ENCODE peak calls at places on chromosomes 7 and 10, in eight cellular contexts. C is lower lobe of right lung, S is dorsolateral prefrontal cortex, W is right lobe of liver, K is mammary epithelial cell, Z is tibial artery, N is PC-9, T is spleen. M is an unnamed sample.

GRCh38 chr7:138575897-138576428 is 115.9 kb downstream of the TRIM24 start:
- DNase-seq in W (no peak), C (no peak), T (no peak), Z (no peak), N (no peak), S (no peak), K (no peak), M (no peak)

GRCh38 chr7:100483101-100483727 is 513 bp upstream of the NYAP1 start:
- DNase-seq in K (no peak), Z (no peak), W (peak; percentile 73), N (peak; percentile 39), S (no peak), C (peak; percentile 81), T (peak; percentile 95), M (no peak)

GRCh38 chr7:74417419-74417971 is 36.2 kb upstream of the GTF2IRD1 start:
- DNase-seq in T (peak; percentile 87), Z (peak; percentile 44), W (peak; percentile 62), S (peak; percentile 61), K (peak; percentile 33), C (peak; percentile 73), N (peak; percentile 44), M (no peak)

GRCh38 chr7:124276005-124276606 is 243.2 kb upstream of the TMEM229A start:
- DNase-seq in C (no peak), T (no peak), S (no peak), K (peak; percentile 14), N (no peak), W (no peak), Z (no peak), M (no peak)

GRCh38 chr7:104836976-104837375 is 177.0 kb upstream of the KMT2E start:
- DNase-seq in W (no peak), K (no peak), T (no peak), N (no peak), Z (no peak), C (no peak), S (no peak), M (no peak)

GRCh38 chr10:102509387-102509786 is 5.6 kb downstream of the SUFU start:
- DNase-seq in W (no peak), K (peak; percentile 45), N (peak; percentile 91), C (no peak), S (no peak), T (no peak), Z (no peak), M (peak; percentile 27)

GRCh38 chr10:28677889-28678686 is 767 bp downstream of the BAMBI start:
- DNase-seq in T (peak; percentile 88), Z (peak; percentile 23), N (no peak), K (peak; percentile 61), C (peak; percentile 68), S (no peak), W (peak; percentile 48), M (no peak)

GRCh38 chr7:107754642-107755041 is 10.7 kb downstream of the CBLL1 start:
- DNase-seq in K (no peak), Z (no peak), C (no peak), S (no peak), W (no peak), N (no peak), T (no peak), M (no peak)

GRCh38 chr7:90846171-90846570 is 250.1 kb downstream of the CDK14 start:
- DNase-seq in T (no peak), K (no peak), Z (no peak), C (no peak), S (no peak), N (no peak), W (no peak), M (no peak)

GRCh38 chr10:128111686-128112085 is 14.5 kb downstream of the MKI67 start:
- DNase-seq in K (no peak), Z (no peak), T (no peak), S (no peak), C (no peak), N (no peak), W (no peak), M (no peak)
- H3K4me3 ChIP-seq in K (no peak overlapping the region), Z (no peak overlapping the region), T (no peak overlapping the region), S (no peak overlapping the region), C (no peak overlapping the region), N (no peak overlapping the region), W (no peak overlapping the region), M (no peak overlapping the region)

DNA sequence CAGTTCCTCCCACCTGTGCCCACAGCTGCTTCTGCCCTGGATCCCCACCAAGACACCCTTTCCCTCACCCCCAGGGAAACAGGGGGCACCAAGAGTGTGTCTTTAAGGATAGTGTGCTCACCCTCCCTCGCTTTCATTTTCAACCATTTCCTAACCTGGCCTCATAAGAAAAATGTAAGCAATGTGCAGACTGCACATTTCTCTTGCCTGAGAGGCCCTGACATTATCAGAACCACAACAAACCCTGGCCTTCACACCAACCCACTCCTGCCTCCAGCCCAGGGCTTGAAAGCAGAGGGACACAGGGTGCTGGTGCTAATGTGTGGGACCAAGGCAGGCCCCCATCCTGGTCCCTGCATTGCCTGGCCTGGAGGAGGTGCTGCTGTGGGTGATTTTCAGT is 11.0 kb upstream of the IMPDH1 start:
- DNase-seq in N (no peak), K (no peak), C (no peak), T (no peak), S (no peak), W (no peak), Z (no peak), M (no peak)
- TF ChIP-seq CTCF in N (no peak), K (no peak), C (no peak), T (no peak), S (no peak), W (no peak), Z (no peak), M (no peak)

GRCh38 chr10:100735087-100735344 is 10.4 kb upstream of the PAX2 start:
- DNase-seq in T (no peak), Z (no peak), W (no peak), N (no peak), C (no peak), S (no peak), K (no peak), M (no peak)
- H3K27me3 ChIP-seq in T (peaks cover 75% of the 10 kb centered on the region), Z (peaks cover 100% of the 10 kb centered on the region), W (peaks cover 46% of the 10 kb centered on the region), N (peaks cover 48% of the 10 kb centered on the region), C (peaks cover 97% of the 10 kb centered on the region), S (peaks cover 99% of the 10 kb centered on the region), K (peaks cover 70% of the 10 kb centered on the region), M (peaks cover 70% of the 10 kb centered on the region)

GRCh38 chr10:96666738-96667137 is 53.6 kb downstream of the PIK3AP1 start:
- DNase-seq in S (no peak), Z (no peak), T (no peak), W (no peak), N (no peak), K (no peak), C (no peak), M (no peak)

GRCh38 chr10:96664563-96664962 is 55.8 kb downstream of the PIK3AP1 start:
- DNase-seq in W (peak; percentile 37), Z (no peak), C (no peak), S (no peak), T (no peak), K (no peak), N (peak; percentile 49), M (no peak)

GRCh38 chr10:96665306-96665705 is 55.0 kb downstream of the PIK3AP1 start:
- DNase-seq in K (no peak), Z (no peak), T (no peak), W (no peak), N (no peak), S (no peak), C (no peak), M (peak; percentile 51)

GRCh38 chr10:96670786-96671185 is 49.5 kb downstream of the PIK3AP1 start:
- DNase-seq in N (peak; percentile 39), C (no peak), T (no peak), K (no peak), Z (no peak), W (no peak), S (no peak), M (no peak)

DNA sequence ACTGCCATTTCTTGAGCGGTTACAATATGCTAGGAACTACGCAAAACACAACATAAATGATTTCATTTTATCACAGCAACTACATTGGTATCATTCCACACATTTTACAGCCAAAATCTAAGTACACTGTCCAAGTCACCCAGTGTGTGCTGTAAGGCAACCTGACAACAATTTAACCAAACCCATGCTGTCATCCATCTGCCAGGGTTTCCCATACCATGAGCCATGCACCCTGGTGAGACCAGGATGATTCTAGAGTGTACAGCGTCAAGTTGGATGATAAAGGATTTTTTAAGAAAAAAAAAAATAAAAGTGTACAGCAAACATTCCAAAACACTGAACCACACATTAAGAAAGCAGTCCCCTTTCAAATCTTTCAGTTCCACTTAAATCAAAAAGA is 52.9 kb downstream of the PIK3AP1 start:
- DNase-seq in C (no peak), K (no peak), N (no peak), Z (no peak), T (no peak), W (no peak), S (no peak), M (no peak)
- H3K4me3 ChIP-seq in C (no peak overlapping the region), K (no peak overlapping the region), N (no peak overlapping the region), Z (no peak overlapping the region), T (no peak overlapping the region), W (no peak overlapping the region), S (no peak overlapping the region), M (no peak overlapping the region)

GRCh38 chr7:113404245-113404644 is 285.9 kb upstream of the SMIM30 start:
- DNase-seq in T (no peak), N (no peak), C (no peak), K (no peak), S (no peak), W (no peak), Z (no peak), M (no peak)
- TF ChIP-seq CTCF in T (no peak), N (no peak), C (no peak), K (peak; percentile 22), S (no peak), W (peak; percentile 38), Z (no peak), M (no peak)

DNA sequence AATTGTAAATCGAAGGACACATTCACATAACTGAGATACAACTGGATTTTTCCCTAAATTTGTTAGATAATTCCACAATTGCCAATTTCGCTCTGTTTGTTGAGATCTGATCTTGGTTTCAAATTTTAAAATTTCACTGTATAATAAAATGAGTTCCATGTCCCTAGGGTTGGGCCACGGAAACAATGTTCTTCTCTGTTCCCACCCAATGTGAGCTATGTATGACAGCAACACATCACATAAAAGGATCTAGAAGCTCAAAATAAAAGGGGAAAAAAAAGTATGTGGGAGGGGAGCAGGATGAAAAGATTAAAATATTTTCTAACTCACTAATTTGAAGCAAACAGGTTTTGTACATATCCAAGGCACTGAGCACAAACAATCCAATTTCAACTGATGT is 287.8 kb upstream of the MKLN1 start:
- DNase-seq in C (no peak), W (no peak), T (no peak), Z (no peak), N (no peak), K (no peak), S (no peak), M (no peak)
- H3K27me3 ChIP-seq in C (no peaks in the 10 kb centered on the region), W (no peaks in the 10 kb centered on the region), T (no peaks in the 10 kb centered on the region), Z (no peaks in the 10 kb centered on the region), N (no peaks in the 10 kb centered on the region), K (no peaks in the 10 kb centered on the region), S (no peaks in the 10 kb centered on the region), M (no peaks in the 10 kb centered on the region)

GRCh38 chr7:15905251-15906040 is 219.0 kb upstream of the MEOX2 start:
- DNase-seq in K (no peak), N (peak; percentile 28), T (no peak), C (no peak), S (no peak), Z (no peak), W (no peak), M (no peak)
- H3K4me3 ChIP-seq in K (no peak overlapping the region), N (no peak overlapping the region), T (no peak overlapping the region), C (no peak overlapping the region), S (no peak overlapping the region), Z (no peak overlapping the region), W (no peak overlapping the region), M (no peak overlapping the region)